ENCODE peak calls at places on chromosomes 2 and 18, in four cellular contexts. One of them, this sample, is unnamed.

GRCh38 chr2:120526047-120526562 is 180.2 kb downstream of the INHBB start:
- DNase-seq in K562: no peak
- DNase-seq in WTC11: no peak
- DNase-seq in GM12878: no peak
- DNase-seq in this sample: no peak

GRCh38 chr18:50947899-50948298 is 19.9 kb upstream of the ELAC1 start:
- DNase-seq in K562: no peak
- DNase-seq in WTC11: no peak
- DNase-seq in GM12878: no peak
- DNase-seq in this sample: no peak

GRCh38 chr2:165015052-165015642 is 59.8 kb upstream of the SLC38A11 start:
- DNase-seq in K562: peak; percentile 39
- DNase-seq in WTC11: peak; percentile 75
- DNase-seq in GM12878: no peak
- DNase-seq in this sample: peak; percentile 68

GRCh38 chr2:227472265-227473018 is 486 bp downstream of the AGFG1 start:
- DNase-seq in K562: peak; percentile 73
- DNase-seq in WTC11: peak; percentile 39
- DNase-seq in GM12878: no peak
- DNase-seq in this sample: no peak

GRCh38 chr2:236972491-236973379 is 113.0 kb upstream of the COPS8 start:
- DNase-seq in K562: no peak
- DNase-seq in WTC11: peak; percentile 39
- DNase-seq in GM12878: no peak
- DNase-seq in this sample: peak; percentile 76

GRCh38 chr2:65434592-65435241 is 2.3 kb upstream of the SPRED2 start:
- DNase-seq in K562: no peak
- DNase-seq in WTC11: no peak
- DNase-seq in GM12878: no peak
- DNase-seq in this sample: peak; percentile 30

GRCh38 chr18:49562481-49563129 is 748 bp downstream of the LIPG start:
- DNase-seq in K562: no peak
- DNase-seq in WTC11: no peak
- DNase-seq in GM12878: no peak
- DNase-seq in this sample: no peak

GRCh38 chr2:60463249-60463648 is 90.2 kb downstream of the BCL11A start:
- DNase-seq in K562: no peak
- DNase-seq in WTC11: no peak
- DNase-seq in GM12878: no peak
- DNase-seq in this sample: no peak

GRCh38 chr2:239531456-239532304 is 130.9 kb upstream of the HDAC4 start:
- DNase-seq in K562: no peak
- DNase-seq in WTC11: no peak
- DNase-seq in GM12878: no peak
- DNase-seq in this sample: no peak

GRCh38 chr2:138013651-138014050 is 49.4 kb downstream of the HNMT start:
- DNase-seq in K562: no peak
- DNase-seq in WTC11: no peak
- DNase-seq in GM12878: no peak
- DNase-seq in this sample: no peak

GRCh38 chr18:13464432-13465125 is 246.0 kb downstream of the LDLRAD4 start:
- DNase-seq in K562: no peak
- DNase-seq in WTC11: no peak
- DNase-seq in GM12878: peak; percentile 44
- DNase-seq in this sample: no peak

GRCh38 chr2:127358044-127358443 is 29.7 kb downstream of the MAP3K2 start:
- DNase-seq in K562: no peak
- DNase-seq in WTC11: no peak
- DNase-seq in GM12878: no peak
- DNase-seq in this sample: peak; percentile 30

GRCh38 chr2:9398881-9399805 is 24.2 kb downstream of the ITGB1BP1 start:
- DNase-seq in K562: no peak
- DNase-seq in WTC11: no peak
- DNase-seq in GM12878: no peak
- DNase-seq in this sample: no peak

GRCh38 chr2:2769481-2770431 is 438.7 kb upstream of the MYT1L start:
- DNase-seq in K562: no peak
- DNase-seq in WTC11: no peak
- DNase-seq in GM12878: no peak
- DNase-seq in this sample: no peak

GRCh38 chr2:20590704-20591515 is 60.0 kb downstream of the HS1BP3 start:
- DNase-seq in K562: no peak
- DNase-seq in WTC11: no peak
- DNase-seq in GM12878: no peak
- DNase-seq in this sample: no peak

GRCh38 chr2:241798631-241799521 is 10.1 kb upstream of the NEU4 start:
- DNase-seq in K562: no peak
- DNase-seq in WTC11: no peak
- DNase-seq in GM12878: no peak
- DNase-seq in this sample: peak; percentile 44

GRCh38 chr18:46054956-46055831 is 16.9 kb downstream of the PSTPIP2 start:
- DNase-seq in K562: no peak
- DNase-seq in WTC11: no peak
- DNase-seq in GM12878: no peak
- DNase-seq in this sample: no peak

GRCh38 chr2:113240915-113241911 is 37.5 kb downstream of the PAX8 start:
- DNase-seq in K562: peak; percentile 71
- DNase-seq in WTC11: no peak
- DNase-seq in GM12878: no peak
- DNase-seq in this sample: peak; percentile 90

GRCh38 chr2:238895901-238896600 is 48.2 kb downstream of the TWIST2 start:
- DNase-seq in K562: no peak
- DNase-seq in WTC11: peak; percentile 32
- DNase-seq in GM12878: no peak
- DNase-seq in this sample: peak; percentile 29

GRCh38 chr2:41949541-41950439 is 98.0 kb upstream of the PKDCC start:
- DNase-seq in K562: no peak
- DNase-seq in WTC11: no peak
- DNase-seq in GM12878: no peak
- DNase-seq in this sample: no peak

GRCh38 chr2:170344663-170345099 is 166.7 kb downstream of the MYO3B start:
- DNase-seq in K562: no peak
- DNase-seq in WTC11: no peak
- DNase-seq in GM12878: no peak
- DNase-seq in this sample: no peak

GRCh38 chr2:218286570-218287459 is 5.5 kb downstream of the TMBIM1 start:
- DNase-seq in K562: peak; percentile 81
- DNase-seq in WTC11: peak; percentile 78
- DNase-seq in GM12878: peak; percentile 72
- DNase-seq in this sample: peak; percentile 96

GRCh38 chr18:65755616-65756015 is 4.8 kb downstream of the CDH7 start:
- DNase-seq in K562: no peak
- DNase-seq in WTC11: no peak
- DNase-seq in GM12878: no peak
- DNase-seq in this sample: no peak

GRCh38 chr18:69102959-69103358 is 297.7 kb upstream of the DOK6 start:
- DNase-seq in K562: no peak
- DNase-seq in WTC11: no peak
- DNase-seq in GM12878: no peak
- DNase-seq in this sample: no peak

GRCh38 chr18:47893047-47893446 is 37.4 kb downstream of the SMAD2 start:
- DNase-seq in K562: peak; percentile 21
- DNase-seq in WTC11: no peak
- DNase-seq in GM12878: no peak
- DNase-seq in this sample: no peak

GRCh38 chr2:145593991-145594702 is 1074.2 kb upstream of the ZEB2 start:
- DNase-seq in K562: peak; percentile 52
- DNase-seq in WTC11: no peak
- DNase-seq in GM12878: no peak
- DNase-seq in this sample: no peak

GRCh38 chr2:25347846-25348245 is 6.1 kb upstream of the DNMT3A start:
- DNase-seq in K562: no peak
- DNase-seq in WTC11: no peak
- DNase-seq in GM12878: no peak
- DNase-seq in this sample: no peak

GRCh38 chr2:64243081-64244048 is 99.1 kb upstream of the PELI1 start:
- DNase-seq in K562: no peak
- DNase-seq in WTC11: no peak
- DNase-seq in GM12878: no peak
- DNase-seq in this sample: no peak

GRCh38 chr2:3208179-3208578 is 169.4 kb downstream of the EIPR1 start:
- DNase-seq in K562: no peak
- DNase-seq in WTC11: no peak
- DNase-seq in GM12878: no peak
- DNase-seq in this sample: no peak

GRCh38 chr2:190050001-190050400 is 12.5 kb downstream of the MSTN start:
- DNase-seq in K562: no peak
- DNase-seq in WTC11: no peak
- DNase-seq in GM12878: no peak
- DNase-seq in this sample: no peak

GRCh38 chr18:73283788-73284187 is 416.0 kb upstream of the NETO1 start:
- DNase-seq in K562: no peak
- DNase-seq in WTC11: no peak
- DNase-seq in GM12878: no peak
- DNase-seq in this sample: no peak

GRCh38 chr2:98036349-98037000 is 40.7 kb upstream of the TMEM131 start:
- DNase-seq in K562: no peak
- DNase-seq in WTC11: no peak
- DNase-seq in GM12878: no peak
- DNase-seq in this sample: no peak

GRCh38 chr2:28681216-28681981 is 70.2 kb upstream of the PPP1CB start:
- DNase-seq in K562: no peak
- DNase-seq in WTC11: no peak
- DNase-seq in GM12878: peak; percentile 62
- DNase-seq in this sample: no peak

GRCh38 chr2:164485541-164485940 is 135.7 kb downstream of the GRB14 start:
- DNase-seq in K562: no peak
- DNase-seq in WTC11: no peak
- DNase-seq in GM12878: no peak
- DNase-seq in this sample: no peak

GRCh38 chr2:99854236-99854852 is 288.0 kb downstream of the AFF3 start:
- DNase-seq in K562: no peak
- DNase-seq in WTC11: no peak
- DNase-seq in GM12878: no peak
- DNase-seq in this sample: no peak

GRCh38 chr18:75408554-75409506 is 18.7 kb downstream of the SMIM21 start:
- DNase-seq in K562: no peak
- DNase-seq in WTC11: no peak
- DNase-seq in GM12878: no peak
- DNase-seq in this sample: peak; percentile 32

GRCh38 chr2:16043627-16044026 is 103.3 kb downstream of the MYCN start:
- DNase-seq in K562: no peak
- DNase-seq in WTC11: no peak
- DNase-seq in GM12878: no peak
- DNase-seq in this sample: no peak

GRCh38 chr2:237904806-237905599 is 45.6 kb downstream of the RAMP1 start:
- DNase-seq in K562: no peak
- DNase-seq in WTC11: no peak
- DNase-seq in GM12878: peak; percentile 53
- DNase-seq in this sample: no peak

GRCh38 chr2:170554278-170554955 is 160.7 kb upstream of the SP5 start:
- DNase-seq in K562: no peak
- DNase-seq in WTC11: no peak
- DNase-seq in GM12878: no peak
- DNase-seq in this sample: no peak

GRCh38 chr2:182181381-182181780 is 195.7 kb downstream of the PPP1R1C start:
- DNase-seq in K562: no peak
- DNase-seq in WTC11: no peak
- DNase-seq in GM12878: no peak
- DNase-seq in this sample: no peak

DNA sequence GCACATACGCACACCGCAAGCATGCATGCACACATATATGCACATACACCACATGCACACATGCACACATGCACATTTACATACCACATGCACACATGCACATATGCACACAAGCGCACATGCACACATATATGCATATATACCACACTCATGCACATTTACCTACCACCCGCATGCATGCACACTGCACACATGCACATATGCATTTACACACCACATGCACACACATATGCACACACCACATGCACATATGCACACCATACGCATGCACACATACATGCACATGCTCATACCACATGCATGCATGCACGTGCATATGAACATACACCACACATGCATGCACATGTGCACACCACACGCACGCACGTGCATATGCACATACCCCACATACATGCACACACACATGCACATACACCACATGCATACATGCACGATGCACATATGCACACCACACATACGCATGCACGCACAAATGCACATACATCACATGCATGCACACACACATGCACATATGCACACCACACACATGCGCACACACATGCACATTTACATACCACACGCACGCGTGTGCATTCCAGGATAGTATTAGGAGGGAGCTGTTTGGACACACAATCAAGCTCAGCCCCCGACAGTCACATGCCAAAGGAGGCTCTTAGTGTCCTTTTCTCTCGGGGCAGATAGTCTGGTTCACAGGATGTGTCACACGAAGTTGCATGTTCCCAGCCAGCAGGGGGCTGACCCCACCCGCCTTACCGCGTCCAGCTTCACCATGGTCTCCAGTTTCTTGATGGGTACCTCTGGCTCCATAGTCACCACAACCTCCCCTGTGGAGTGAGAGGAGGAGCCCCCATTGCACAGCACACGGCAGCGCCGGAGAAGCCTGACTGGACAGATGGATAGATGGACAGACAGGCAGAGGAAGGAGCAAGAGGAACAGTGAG is 5.9 kb downstream of the OTOF start:
- DNase-seq in K562: peak; percentile 51
- DNase-seq in WTC11: no peak
- DNase-seq in GM12878: no peak
- DNase-seq in this sample: no peak
- TF ChIP-seq CREM in K562: peak; percentile 50
- TF ChIP-seq CREM in WTC11: no peak
- TF ChIP-seq CREM in GM12878: no peak
- TF ChIP-seq CREM in this sample: no peak

GRCh38 chr2:14550658-14551057 is 81.9 kb upstream of the LRATD1 start:
- DNase-seq in K562: no peak
- DNase-seq in WTC11: no peak
- DNase-seq in GM12878: no peak
- DNase-seq in this sample: no peak
- TF ChIP-seq CREM in K562: no peak
- TF ChIP-seq CREM in WTC11: no peak
- TF ChIP-seq CREM in GM12878: no peak
- TF ChIP-seq CREM in this sample: no peak

GRCh38 chr2:158774663-158775062 is 20.5 kb upstream of the DAPL1 start:
- DNase-seq in K562: no peak
- DNase-seq in WTC11: no peak
- DNase-seq in GM12878: no peak
- DNase-seq in this sample: no peak
- TF ChIP-seq CREM in K562: no peak
- TF ChIP-seq CREM in WTC11: no peak
- TF ChIP-seq CREM in GM12878: no peak
- TF ChIP-seq CREM in this sample: no peak

GRCh38 chr18:22704627-22704918 is 228.6 kb upstream of the RBBP8 start:
- DNase-seq in K562: no peak
- DNase-seq in WTC11: no peak
- DNase-seq in GM12878: no peak
- DNase-seq in this sample: no peak

GRCh38 chr18:22701795-22702194 is 231.3 kb upstream of the RBBP8 start:
- DNase-seq in K562: no peak
- DNase-seq in WTC11: no peak
- DNase-seq in GM12878: no peak
- DNase-seq in this sample: no peak

GRCh38 chr18:22701326-22701725 is 231.8 kb upstream of the RBBP8 start:
- DNase-seq in K562: no peak
- DNase-seq in WTC11: no peak
- DNase-seq in GM12878: no peak
- DNase-seq in this sample: no peak

GRCh38 chr18:22705328-22705727 is 227.8 kb upstream of the RBBP8 start:
- DNase-seq in K562: no peak
- DNase-seq in WTC11: no peak
- DNase-seq in GM12878: no peak
- DNase-seq in this sample: no peak

GRCh38 chr18:22703883-22704626 is 229.1 kb upstream of the RBBP8 start:
- DNase-seq in K562: peak; percentile 74
- DNase-seq in WTC11: no peak
- DNase-seq in GM12878: no peak
- DNase-seq in this sample: peak; percentile 48
- TF ChIP-seq CREM in K562: no peak
- TF ChIP-seq CREM in WTC11: no peak
- TF ChIP-seq CREM in GM12878: no peak
- TF ChIP-seq CREM in this sample: no peak